ENCODE peak calls at places on chromosomes 12 and 14, in eight cellular contexts. Y is A549, A is tibial nerve, L is transverse colon, T is heart left ventricle, V is suprapubic skin, B is IMR-90, R is uterus. J is an unnamed sample.

GRCh38 chr14:33950320-33951182 is at the start of gene EGLN3:
- DNase-seq in B (peak; percentile 44), R (peak; percentile 94), A (peak; percentile 58), Y (peak; percentile 75), V (peak; percentile 93), L (peak; percentile 93), T (peak; percentile 93), J (peak; percentile 97)

GRCh38 chr12:2643736-2644135 is 151.0 kb upstream of the FKBP4 start:
- DNase-seq in A (no peak), V (no peak), Y (no peak), L (peak; percentile 3), T (no peak), R (no peak), B (no peak), J (peak; percentile 70)

GRCh38 chr12:3293446-3294161 is 197.4 kb upstream of the PRMT8 start:
- DNase-seq in R (no peak), T (no peak), Y (peak; percentile 41), A (no peak), L (no peak), B (peak; percentile 55), V (no peak), J (no peak)

GRCh38 chr12:120887253-120888043 is 16.7 kb downstream of the SPPL3 start:
- DNase-seq in B (no peak), Y (no peak), V (no peak), R (no peak), A (no peak), T (no peak), L (no peak), J (no peak)

GRCh38 chr12:55830601-55831406 is 1.4 kb upstream of the DNAJC14 start:
- DNase-seq in A (peak; percentile 80), L (peak; percentile 84), T (peak; percentile 84), V (peak; percentile 88), Y (peak; percentile 40), R (peak; percentile 86), B (peak; percentile 56), J (peak; percentile 78)

GRCh38 chr12:81083018-81083417 is 5.1 kb downstream of the ACSS3 start:
- DNase-seq in T (no peak), Y (no peak), V (no peak), R (no peak), B (no peak), A (no peak), L (no peak), J (no peak)

GRCh38 chr14:76985021-76985420 is 43.5 kb downstream of the IRF2BPL start:
- DNase-seq in T (no peak), A (no peak), B (peak; percentile 75), Y (no peak), V (no peak), R (no peak), L (no peak), J (no peak)

GRCh38 chr12:53955036-53955775 is 503 bp downstream of the HOXC12 start:
- DNase-seq in T (no peak), B (no peak), R (peak; percentile 11), V (no peak), Y (no peak), A (no peak), L (no peak), J (no peak)

GRCh38 chr14:104334812-104335161 is 196.4 kb downstream of the KIF26A start:
- DNase-seq in B (no peak), V (peak; percentile 74), L (no peak), A (no peak), T (no peak), R (no peak), Y (no peak), J (no peak)

GRCh38 chr14:96095581-96096476 is 56.7 kb downstream of the C14orf132 start:
- DNase-seq in T (no peak), V (peak; percentile 83), Y (peak; percentile 56), L (no peak), B (peak; percentile 92), A (no peak), R (peak; percentile 34), J (peak; percentile 87)

GRCh38 chr12:102249073-102249854 is 51.6 kb upstream of the PMCH start:
- DNase-seq in B (peak; percentile 27), V (no peak), L (no peak), Y (no peak), T (no peak), R (no peak), A (no peak), J (no peak)

GRCh38 chr12:98698603-98699463 is 53.7 kb downstream of the APAF1 start:
- DNase-seq in R (peak; percentile 51), V (no peak), T (peak; percentile 56), L (peak; percentile 34), Y (peak; percentile 66), A (peak; percentile 19), B (peak; percentile 59), J (no peak)

GRCh38 chr12:14774074-14774943 is 29.0 kb downstream of the WBP11 start:
- DNase-seq in L (peak; percentile 97), B (peak; percentile 94), T (peak; percentile 96), Y (peak; percentile 97), R (peak; percentile 94), A (peak; percentile 94), V (peak; percentile 98), J (peak; percentile 100)

GRCh38 chr12:78562358-78563205 is 302.0 kb upstream of the SYT1 start:
- DNase-seq in V (no peak), Y (no peak), L (no peak), B (peak; percentile 2), T (no peak), R (no peak), A (no peak), J (no peak)
- TF ChIP-seq CTCF in V (no peak), Y (peak; percentile 53), L (no peak), B (peak; percentile 22), T (no peak), R (no peak), A (no peak), J (no peak)

DNA sequence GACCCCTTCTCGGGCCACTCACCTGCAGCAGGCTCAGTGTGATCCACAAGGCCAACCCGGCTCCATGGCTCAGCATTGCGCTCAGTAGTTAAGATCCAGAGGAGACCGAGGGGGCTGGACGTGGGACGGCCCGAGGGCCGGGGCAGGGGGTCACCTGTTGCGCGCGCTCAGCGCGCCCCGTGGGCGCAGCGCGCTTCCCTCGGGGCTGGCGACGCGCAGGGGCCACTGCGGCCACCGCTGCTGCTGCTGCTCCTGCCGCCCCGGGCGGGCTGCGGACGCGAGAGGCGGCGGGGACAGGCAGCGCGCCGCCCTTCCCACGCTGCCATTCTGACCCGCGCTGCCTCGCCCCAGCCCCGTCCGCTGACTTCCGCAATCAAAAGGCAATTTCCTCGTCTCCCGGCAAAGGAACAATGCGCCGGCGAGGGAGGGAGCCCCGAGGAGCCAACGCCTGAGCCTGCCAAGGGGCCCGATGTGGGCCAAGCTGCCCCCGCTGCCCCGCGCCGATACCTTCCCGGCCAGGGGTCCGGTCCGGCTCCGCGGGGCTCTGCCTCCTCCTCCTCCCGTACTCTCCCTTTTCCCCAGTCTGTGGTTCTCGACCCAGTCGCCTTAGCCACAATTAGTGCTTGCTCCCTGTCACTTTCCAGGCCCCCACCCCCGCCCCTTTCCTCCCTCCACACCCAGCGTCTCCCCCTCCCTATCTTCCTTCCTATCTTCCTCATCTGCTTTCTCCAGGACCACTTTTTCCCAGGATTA is 27.3 kb downstream of the PTPRB start:
- DNase-seq in V (peak; percentile 77), B (no peak), T (peak; percentile 78), L (peak; percentile 74), Y (peak; percentile 21), R (peak; percentile 19), A (no peak), J (peak; percentile 20)
- TF ChIP-seq POLR2A in V (no peak), B (no peak), T (no peak), L (peak; percentile 55), Y (no peak), R (peak; percentile 41), A (peak; percentile 20), J (no peak)

DNA sequence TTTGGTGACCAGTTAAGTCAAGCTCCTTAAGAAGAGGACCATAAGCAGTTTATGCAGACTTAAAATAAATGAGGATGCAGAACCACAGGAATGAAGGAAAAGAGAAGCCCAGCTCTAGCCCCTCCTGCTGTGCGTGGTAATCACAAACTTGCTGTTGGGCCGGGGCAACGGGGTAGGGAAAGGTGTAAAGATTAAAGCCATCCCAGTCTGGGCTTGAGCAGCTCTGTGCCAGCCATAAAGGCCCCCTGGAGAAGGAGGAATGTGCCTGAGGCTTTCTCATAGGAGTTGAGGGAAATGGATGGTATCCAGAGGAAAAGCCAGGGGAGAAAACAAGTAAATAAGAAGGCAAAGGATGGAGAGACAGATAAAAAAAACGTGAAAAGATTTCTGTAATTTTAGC is 25.1 kb downstream of the TEP1 start:
- DNase-seq in Y (no peak), T (no peak), R (no peak), A (no peak), L (no peak), B (no peak), V (no peak), J (peak; percentile 17)
- H3K4me3 ChIP-seq in Y (no peak overlapping the region), T (no peak overlapping the region), R (no peak overlapping the region), A (no peak overlapping the region), L (no peak overlapping the region), B (no peak overlapping the region), V (no peak overlapping the region), J (no peak overlapping the region)

GRCh38 chr12:24280085-24280842 is 330.8 kb upstream of the SOX5 start:
- DNase-seq in B (no peak), V (no peak), L (no peak), A (no peak), T (no peak), Y (no peak), R (no peak), J (no peak)

GRCh38 chr12:24278832-24279231 is 329.4 kb upstream of the SOX5 start:
- DNase-seq in R (no peak), T (no peak), B (no peak), V (no peak), A (no peak), Y (no peak), L (no peak), J (no peak)
- TF ChIP-seq CTCF in R (no peak), T (no peak), B (peak; percentile 6), V (no peak), A (no peak), Y (no peak), L (no peak), J (no peak)